ENCODE peak calls at places on chromosomes 5 and 9, in nine cellular contexts. T is body of pancreas, I is uterus, P is prostate gland, D is ovary, V is HCT116, U is breast epithelium, L is IMR-90, C is Peyer's patch. K is an unnamed sample.

GRCh38 chr5:158430166-158430828 is 571.4 kb upstream of the CLINT1 start:
- DNase-seq in T (no peak), I (no peak), P (no peak), D (no peak), V (no peak), U (no peak), L (no peak), C (no peak), K (no peak)

GRCh38 chr9:79390077-79390673 is 181.6 kb upstream of the TLE4 start:
- DNase-seq in T (no peak), I (no peak), P (no peak), D (no peak), V (no peak), U (no peak), L (peak), C (no peak), K (no peak)

GRCh38 chr9:107340920-107341632 is 58.0 kb downstream of the RAD23B start:
- DNase-seq in T (peak), I (peak), P (peak), D (peak), V (peak), U (peak), L (peak), C (peak), K (peak)

GRCh38 chr5:14487896-14488570 is 93.6 kb upstream of the OTULINL start:
- DNase-seq in T (no peak), I (no peak), P (no peak), D (no peak), V (no peak), U (no peak), L (no peak), C (no peak), K (no peak)

GRCh38 chr5:75611324-75612210 is at the start of gene ANKDD1B:
- DNase-seq in T (peak), I (peak), P (peak), D (peak), V (no peak), U (no peak), L (peak), C (no peak), K (no peak)

GRCh38 chr5:1443145-1443543 is 2.1 kb downstream of the SLC6A3 start:
- DNase-seq in T (no peak), I (no peak), P (no peak), D (no peak), V (no peak), U (no peak), L (no peak), C (no peak), K (no peak)

GRCh38 chr5:152331006-152331405 is 74.1 kb downstream of the NMUR2 start:
- DNase-seq in T (no peak), I (no peak), P (no peak), D (no peak), V (no peak), U (no peak), L (no peak), C (no peak), K (no peak)

GRCh38 chr9:95383198-95383673 is 65.7 kb upstream of the FANCC start:
- DNase-seq in T (no peak), I (no peak), P (no peak), D (no peak), V (peak), U (no peak), L (peak), C (no peak), K (no peak)

GRCh38 chr9:133461975-133462374 is 2.2 kb downstream of the CACFD1 start:
- DNase-seq in T (no peak), I (no peak), P (no peak), D (no peak), V (no peak), U (no peak), L (no peak), C (no peak), K (no peak)

GRCh38 chr5:174794941-174795672 is 70.7 kb downstream of the MSX2 start:
- DNase-seq in T (no peak), I (no peak), P (no peak), D (no peak), V (no peak), U (no peak), L (no peak), C (no peak), K (no peak)

GRCh38 chr5:98187945-98188344 is 585.5 kb upstream of the RGMB start:
- DNase-seq in T (no peak), I (no peak), P (no peak), D (no peak), V (no peak), U (no peak), L (peak), C (no peak), K (no peak)

GRCh38 chr5:6941635-6942034 is 228.4 kb downstream of the TENT4A start:
- DNase-seq in T (no peak), I (no peak), P (no peak), D (no peak), V (no peak), U (no peak), L (no peak), C (no peak), K (no peak)

GRCh38 chr5:166370928-166371690 is 1920.3 kb upstream of the WWC1 start:
- DNase-seq in T (no peak), I (no peak), P (no peak), D (no peak), V (no peak), U (no peak), L (no peak), C (no peak), K (no peak)

GRCh38 chr5:169095976-169096375 is 205.0 kb downstream of the SLIT3 start:
- DNase-seq in T (no peak), I (no peak), P (no peak), D (no peak), V (no peak), U (no peak), L (no peak), C (no peak), K (no peak)

GRCh38 chr5:169094586-169095409 is 206.1 kb downstream of the SLIT3 start:
- DNase-seq in T (no peak), I (no peak), P (no peak), D (no peak), V (no peak), U (no peak), L (peak), C (no peak), K (no peak)

GRCh38 chr5:169097897-169098296 is 203.0 kb downstream of the SLIT3 start:
- DNase-seq in T (no peak), I (no peak), P (no peak), D (no peak), V (no peak), U (no peak), L (no peak), C (no peak), K (no peak)

GRCh38 chr5:169097374-169097831 is 203.5 kb downstream of the SLIT3 start:
- DNase-seq in T (no peak), I (no peak), P (no peak), D (no peak), V (no peak), U (peak), L (peak), C (no peak), K (no peak)

DNA sequence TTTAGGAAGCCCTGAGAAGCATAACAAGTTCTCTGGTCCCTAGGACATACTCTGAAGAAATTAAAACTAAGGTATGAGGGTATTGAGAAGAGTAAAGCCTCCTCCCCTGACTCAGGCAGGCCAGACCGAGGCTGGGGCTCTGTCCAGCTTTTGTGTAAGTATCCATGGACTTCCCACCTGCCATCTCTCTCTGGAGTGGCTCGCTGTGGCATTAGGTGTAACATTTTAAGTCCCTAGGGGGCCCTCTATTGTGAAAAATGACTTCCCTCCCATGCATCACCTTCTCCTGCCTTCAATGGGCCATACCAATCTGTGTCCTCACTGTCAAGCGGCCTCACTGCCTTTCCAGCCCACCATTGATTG is 205.5 kb downstream of the SLIT3 start:
- DNase-seq in T (no peak), I (no peak), P (no peak), D (no peak), V (no peak), U (no peak), L (no peak), C (no peak), K (no peak)
- H3K27ac ChIP-seq in T (no peak), I (no peak), P (no peak), D (no peak), V (no peak), U (no peak), L (no peak), C (no peak), K (no peak)

DNA sequence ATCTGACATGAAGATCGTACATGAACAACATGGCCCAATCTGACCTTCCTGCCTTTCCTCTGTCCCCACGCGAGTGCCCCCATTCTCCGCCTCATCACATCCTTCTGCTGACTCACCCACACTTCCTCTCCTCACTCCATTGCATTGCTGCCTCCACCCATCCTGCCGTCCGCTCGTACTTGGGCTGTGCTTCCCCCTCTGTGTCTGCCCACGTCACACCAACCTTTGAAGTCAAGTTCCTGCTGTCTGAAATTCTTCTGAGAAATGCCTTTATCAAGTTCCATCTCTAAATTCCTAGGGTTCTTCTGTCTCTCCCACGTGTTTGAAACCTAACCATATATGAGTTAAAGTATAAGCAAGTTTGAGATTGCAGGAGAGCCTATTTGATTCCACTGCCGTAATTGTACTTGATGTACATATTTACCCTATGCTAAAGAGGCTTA is 18.0 kb upstream of the STARD4 start:
- DNase-seq in T (peak), I (no peak), P (no peak), D (peak), V (peak), U (peak), L (peak), C (peak), K (peak)
- TF ChIP-seq POLR2A in T (no peak), I (no peak), P (no peak), D (no peak), V (peak), U (no peak), L (no peak), C (no peak), K (no peak)

GRCh38 chr9:122374885-122375420 is 4.1 kb downstream of the PTGS1 start:
- DNase-seq in T (peak), I (peak), P (peak), D (peak), V (no peak), U (peak), L (peak), C (no peak), K (no peak)
- H3K4me3 ChIP-seq in T (no peak), I (no peak), P (no peak), D (no peak), V (no peak), U (no peak), L (peak), C (no peak), K (no peak)

GRCh38 chr9:125649315-125649714 is 57.7 kb downstream of the MAPKAP1 start:
- DNase-seq in T (no peak), I (no peak), P (no peak), D (no peak), V (peak), U (no peak), L (peak), C (peak), K (no peak)
- H3K27ac ChIP-seq in T (no peak), I (no peak), P (no peak), D (no peak), V (peak), U (no peak), L (no peak), C (no peak), K (peak)

K was measured in esophagus squamous epithelium.